ENCODE peak calls at places on chromosome 15, in six cellular contexts. One of them, this sample, is unnamed.

GRCh38 chr15:83327041-83327440 is 42.6 kb upstream of the BNC1 start:
- DNase-seq in cardiac muscle cell: peak; percentile 42
- DNase-seq in dorsolateral prefrontal cortex: no peak
- DNase-seq in neural crest cell: no peak
- DNase-seq in H9: no peak
- DNase-seq in nephron progenitor cell: no peak
- DNase-seq in this sample: no peak

GRCh38 chr15:72902245-72902928 is 118.8 kb upstream of the ADPGK start:
- DNase-seq in dorsolateral prefrontal cortex: peak; percentile 35
- DNase-seq in neural crest cell: no peak
- DNase-seq in cardiac muscle cell: peak; percentile 92
- DNase-seq in nephron progenitor cell: peak; percentile 46
- DNase-seq in H9: no peak
- DNase-seq in this sample: no peak

GRCh38 chr15:33211409-33211808 is 16.9 kb upstream of the FMN1 start:
- DNase-seq in nephron progenitor cell: no peak
- DNase-seq in neural crest cell: no peak
- DNase-seq in cardiac muscle cell: no peak
- DNase-seq in H9: no peak
- DNase-seq in dorsolateral prefrontal cortex: no peak
- DNase-seq in this sample: no peak

GRCh38 chr15:101526021-101526420 is 36.5 kb upstream of the PCSK6 start:
- DNase-seq in cardiac muscle cell: no peak
- DNase-seq in H9: no peak
- DNase-seq in nephron progenitor cell: no peak
- DNase-seq in dorsolateral prefrontal cortex: no peak
- DNase-seq in neural crest cell: no peak
- DNase-seq in this sample: no peak

GRCh38 chr15:63334821-63335220 is 46.8 kb downstream of the CA12 start:
- DNase-seq in neural crest cell: no peak
- DNase-seq in H9: no peak
- DNase-seq in cardiac muscle cell: no peak
- DNase-seq in dorsolateral prefrontal cortex: no peak
- DNase-seq in nephron progenitor cell: no peak
- DNase-seq in this sample: no peak

GRCh38 chr15:100661161-100661560 is 58.8 kb downstream of the ASB7 start:
- DNase-seq in nephron progenitor cell: no peak
- DNase-seq in H9: no peak
- DNase-seq in neural crest cell: no peak
- DNase-seq in cardiac muscle cell: no peak
- DNase-seq in dorsolateral prefrontal cortex: no peak
- DNase-seq in this sample: no peak

GRCh38 chr15:74789171-74789627 is 7.3 kb downstream of the CSK start:
- DNase-seq in H9: no peak
- DNase-seq in neural crest cell: no peak
- DNase-seq in dorsolateral prefrontal cortex: no peak
- DNase-seq in cardiac muscle cell: no peak
- DNase-seq in nephron progenitor cell: no peak
- DNase-seq in this sample: no peak

GRCh38 chr15:36478561-36478960 is 100.9 kb upstream of the CDIN1 start:
- DNase-seq in dorsolateral prefrontal cortex: no peak
- DNase-seq in H9: no peak
- DNase-seq in neural crest cell: no peak
- DNase-seq in cardiac muscle cell: no peak
- DNase-seq in nephron progenitor cell: no peak
- DNase-seq in this sample: no peak

GRCh38 chr15:82862886-82863285 is 53.5 kb downstream of the WHAMM start:
- DNase-seq in nephron progenitor cell: no peak
- DNase-seq in dorsolateral prefrontal cortex: no peak
- DNase-seq in H9: no peak
- DNase-seq in cardiac muscle cell: no peak
- DNase-seq in neural crest cell: no peak
- DNase-seq in this sample: no peak

GRCh38 chr15:89057506-89058133 is 30.6 kb upstream of the ABHD2 start:
- DNase-seq in dorsolateral prefrontal cortex: peak; percentile 77
- DNase-seq in neural crest cell: peak; percentile 89
- DNase-seq in cardiac muscle cell: peak; percentile 84
- DNase-seq in H9: peak; percentile 83
- DNase-seq in nephron progenitor cell: peak; percentile 88
- DNase-seq in this sample: peak; percentile 52

GRCh38 chr15:77026501-77027110 is 31.7 kb downstream of the PSTPIP1 start:
- DNase-seq in nephron progenitor cell: no peak
- DNase-seq in dorsolateral prefrontal cortex: peak; percentile 29
- DNase-seq in H9: peak; percentile 25
- DNase-seq in cardiac muscle cell: no peak
- DNase-seq in neural crest cell: no peak
- DNase-seq in this sample: no peak

GRCh38 chr15:82543155-82543554 is 2.9 kb upstream of the RPS17 start:
- DNase-seq in neural crest cell: no peak
- DNase-seq in nephron progenitor cell: no peak
- DNase-seq in H9: peak; percentile 47
- DNase-seq in cardiac muscle cell: peak; percentile 94
- DNase-seq in dorsolateral prefrontal cortex: no peak
- DNase-seq in this sample: no peak

GRCh38 chr15:51067510-51067909 is 27.2 kb downstream of the TNFAIP8L3 start:
- DNase-seq in dorsolateral prefrontal cortex: no peak
- DNase-seq in nephron progenitor cell: no peak
- DNase-seq in neural crest cell: no peak
- DNase-seq in H9: no peak
- DNase-seq in cardiac muscle cell: no peak
- DNase-seq in this sample: no peak

GRCh38 chr15:78448441-78449219 is 10.6 kb downstream of the IREB2 start:
- DNase-seq in cardiac muscle cell: no peak
- DNase-seq in dorsolateral prefrontal cortex: no peak
- DNase-seq in nephron progenitor cell: no peak
- DNase-seq in neural crest cell: no peak
- DNase-seq in H9: no peak
- DNase-seq in this sample: no peak

GRCh38 chr15:99019558-99020540 is 12.3 kb upstream of the PGPEP1L start:
- DNase-seq in cardiac muscle cell: peak; percentile 60
- DNase-seq in neural crest cell: no peak
- DNase-seq in H9: no peak
- DNase-seq in dorsolateral prefrontal cortex: no peak
- DNase-seq in nephron progenitor cell: no peak
- DNase-seq in this sample: no peak

GRCh38 chr15:79179108-79179561 is 88.6 kb upstream of the RASGRF1 start:
- DNase-seq in dorsolateral prefrontal cortex: no peak
- DNase-seq in neural crest cell: no peak
- DNase-seq in nephron progenitor cell: no peak
- DNase-seq in cardiac muscle cell: peak; percentile 18
- DNase-seq in H9: peak; percentile 65
- DNase-seq in this sample: no peak

GRCh38 chr15:62135532-62136134 is 29.5 kb downstream of the C2CD4B start:
- DNase-seq in neural crest cell: no peak
- DNase-seq in cardiac muscle cell: peak; percentile 84
- DNase-seq in nephron progenitor cell: no peak
- DNase-seq in dorsolateral prefrontal cortex: no peak
- DNase-seq in H9: no peak
- DNase-seq in this sample: no peak

GRCh38 chr15:56049577-56049976 is 56.2 kb upstream of the NEDD4 start:
- DNase-seq in nephron progenitor cell: no peak
- DNase-seq in neural crest cell: no peak
- DNase-seq in H9: no peak
- DNase-seq in cardiac muscle cell: no peak
- DNase-seq in dorsolateral prefrontal cortex: no peak
- DNase-seq in this sample: no peak

GRCh38 chr15:58489289-58489688 is 57.5 kb downstream of the LIPC start:
- DNase-seq in nephron progenitor cell: no peak
- DNase-seq in neural crest cell: no peak
- DNase-seq in cardiac muscle cell: no peak
- DNase-seq in H9: no peak
- DNase-seq in dorsolateral prefrontal cortex: no peak
- DNase-seq in this sample: no peak

GRCh38 chr15:78873796-78874761 is 1.4 kb downstream of the MORF4L1 start:
- DNase-seq in H9: no peak
- DNase-seq in dorsolateral prefrontal cortex: no peak
- DNase-seq in nephron progenitor cell: no peak
- DNase-seq in cardiac muscle cell: no peak
- DNase-seq in neural crest cell: no peak
- DNase-seq in this sample: no peak

GRCh38 chr15:60975951-60976350 is 253.2 kb downstream of the RORA start:
- DNase-seq in H9: no peak
- DNase-seq in neural crest cell: no peak
- DNase-seq in cardiac muscle cell: no peak
- DNase-seq in dorsolateral prefrontal cortex: no peak
- DNase-seq in nephron progenitor cell: no peak
- DNase-seq in this sample: no peak

DNA sequence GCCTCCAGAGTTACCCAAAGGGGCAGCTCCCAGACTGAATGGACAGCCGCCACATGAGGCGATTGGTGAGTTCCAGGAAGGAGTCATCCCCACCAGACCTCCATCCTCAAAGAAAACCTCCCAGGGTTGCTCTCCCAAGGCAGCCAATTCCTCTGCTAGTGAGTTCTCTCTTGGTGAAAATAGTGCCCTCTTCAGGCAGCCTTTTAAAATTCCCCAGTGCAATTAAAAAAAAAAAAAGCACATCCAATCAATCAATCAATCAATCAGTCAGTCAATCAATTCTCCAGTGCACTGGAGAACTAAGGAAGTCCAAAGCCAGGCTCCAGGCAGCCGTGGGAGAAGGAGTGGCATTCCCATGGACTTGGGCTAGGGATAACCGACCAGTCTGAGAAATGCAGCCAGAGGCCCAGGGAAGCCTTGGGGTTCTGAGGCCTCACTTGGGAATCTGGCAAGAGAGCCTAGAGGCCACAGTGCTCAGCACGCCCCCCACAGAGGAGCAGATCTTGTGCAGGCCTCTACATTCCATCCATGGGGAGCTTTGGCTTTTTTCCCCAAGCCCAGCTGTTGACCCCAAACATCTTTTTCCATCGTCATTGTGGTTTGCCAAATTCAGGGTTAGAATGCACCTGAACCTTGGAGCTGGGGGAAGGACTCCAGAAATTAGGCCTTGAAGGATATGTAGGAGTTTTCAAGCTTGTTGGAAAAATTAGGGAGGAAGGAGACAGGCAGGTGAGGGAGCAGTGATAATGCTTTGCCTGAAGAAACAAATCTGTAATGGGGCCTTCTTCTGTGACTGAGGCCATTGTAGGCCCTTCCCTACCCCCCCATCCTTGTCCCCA is 4.8 kb downstream of the PAQR5 start:
- DNase-seq in neural crest cell: no peak
- DNase-seq in dorsolateral prefrontal cortex: no peak
- DNase-seq in nephron progenitor cell: no peak
- DNase-seq in cardiac muscle cell: peak; percentile 56
- DNase-seq in H9: no peak
- DNase-seq in this sample: no peak
- TF ChIP-seq CTCF in neural crest cell: peak; percentile 40
- TF ChIP-seq CTCF in dorsolateral prefrontal cortex: no peak
- TF ChIP-seq CTCF in nephron progenitor cell: no peak
- TF ChIP-seq CTCF in cardiac muscle cell: peak; percentile 27
- TF ChIP-seq CTCF in H9: peak; percentile 65
- TF ChIP-seq CTCF in this sample: peak; percentile 23

DNA sequence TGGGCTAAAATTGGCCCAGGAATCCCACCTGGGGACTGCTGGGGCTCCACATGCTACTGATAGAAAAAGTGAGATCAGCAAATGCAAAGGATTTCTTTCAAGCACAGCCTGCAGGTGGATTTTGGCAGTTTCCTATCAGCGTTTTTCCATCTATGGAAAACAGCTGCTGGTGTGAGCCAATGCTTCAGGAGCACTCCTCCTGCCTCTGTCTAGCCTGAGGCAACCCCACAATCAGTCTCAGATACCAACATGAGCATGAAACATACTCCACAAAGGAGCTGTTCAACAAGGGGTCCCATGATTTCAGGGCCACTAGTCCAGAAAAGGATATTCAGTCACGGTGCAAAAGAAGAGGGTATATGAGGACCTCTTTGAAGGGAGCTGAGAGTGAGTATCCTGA is 311.5 kb upstream of the THBS1 start:
- DNase-seq in neural crest cell: no peak
- DNase-seq in cardiac muscle cell: no peak
- DNase-seq in H9: no peak
- DNase-seq in dorsolateral prefrontal cortex: no peak
- DNase-seq in nephron progenitor cell: no peak
- DNase-seq in this sample: no peak
- TF ChIP-seq CTCF in neural crest cell: no peak
- TF ChIP-seq CTCF in cardiac muscle cell: no peak
- TF ChIP-seq CTCF in H9: no peak
- TF ChIP-seq CTCF in dorsolateral prefrontal cortex: no peak
- TF ChIP-seq CTCF in nephron progenitor cell: no peak
- TF ChIP-seq CTCF in this sample: no peak

GRCh38 chr15:96123630-96124187 is 206.8 kb upstream of the NR2F2 start:
- DNase-seq in dorsolateral prefrontal cortex: no peak
- DNase-seq in H9: no peak
- DNase-seq in cardiac muscle cell: no peak
- DNase-seq in nephron progenitor cell: no peak
- DNase-seq in neural crest cell: no peak
- DNase-seq in this sample: no peak

GRCh38 chr15:96121521-96121920 is 209.0 kb upstream of the NR2F2 start:
- DNase-seq in cardiac muscle cell: peak; percentile 39
- DNase-seq in dorsolateral prefrontal cortex: no peak
- DNase-seq in H9: no peak
- DNase-seq in neural crest cell: no peak
- DNase-seq in nephron progenitor cell: no peak
- DNase-seq in this sample: no peak

GRCh38 chr15:96123028-96123400 is 207.5 kb upstream of the NR2F2 start:
- DNase-seq in cardiac muscle cell: no peak
- DNase-seq in neural crest cell: no peak
- DNase-seq in dorsolateral prefrontal cortex: no peak
- DNase-seq in nephron progenitor cell: no peak
- DNase-seq in H9: no peak
- DNase-seq in this sample: no peak

GRCh38 chr15:96121066-96121465 is 209.4 kb upstream of the NR2F2 start:
- DNase-seq in dorsolateral prefrontal cortex: no peak
- DNase-seq in H9: no peak
- DNase-seq in nephron progenitor cell: no peak
- DNase-seq in neural crest cell: no peak
- DNase-seq in cardiac muscle cell: peak; percentile 27
- DNase-seq in this sample: no peak

GRCh38 chr15:96122077-96123027 is 208.1 kb upstream of the NR2F2 start:
- DNase-seq in neural crest cell: no peak
- DNase-seq in dorsolateral prefrontal cortex: no peak
- DNase-seq in cardiac muscle cell: no peak
- DNase-seq in nephron progenitor cell: no peak
- DNase-seq in H9: no peak
- DNase-seq in this sample: no peak
- TF ChIP-seq CTCF in neural crest cell: no peak
- TF ChIP-seq CTCF in dorsolateral prefrontal cortex: no peak
- TF ChIP-seq CTCF in cardiac muscle cell: no peak
- TF ChIP-seq CTCF in nephron progenitor cell: no peak
- TF ChIP-seq CTCF in H9: no peak
- TF ChIP-seq CTCF in this sample: no peak

GRCh38 chr15:41825572-41826535 is 2.0 kb upstream of the JMJD7 start:
- DNase-seq in nephron progenitor cell: no peak
- DNase-seq in H9: no peak
- DNase-seq in cardiac muscle cell: no peak
- DNase-seq in dorsolateral prefrontal cortex: no peak
- DNase-seq in neural crest cell: no peak
- DNase-seq in this sample: no peak

GRCh38 chr15:41827880-41828746 is at the start of gene JMJD7:
- DNase-seq in dorsolateral prefrontal cortex: peak; percentile 92
- DNase-seq in cardiac muscle cell: peak; percentile 92
- DNase-seq in nephron progenitor cell: peak; percentile 99
- DNase-seq in H9: peak; percentile 90
- DNase-seq in neural crest cell: peak; percentile 96
- DNase-seq in this sample: peak; percentile 99

GRCh38 chr15:41825145-41825544 is 2.7 kb upstream of the JMJD7 start:
- DNase-seq in nephron progenitor cell: no peak
- DNase-seq in H9: no peak
- DNase-seq in neural crest cell: no peak
- DNase-seq in cardiac muscle cell: no peak
- DNase-seq in dorsolateral prefrontal cortex: no peak
- DNase-seq in this sample: no peak

GRCh38 chr15:41828747-41829270 is 917 bp downstream of the JMJD7 start:
- DNase-seq in H9: no peak
- DNase-seq in cardiac muscle cell: no peak
- DNase-seq in neural crest cell: no peak
- DNase-seq in nephron progenitor cell: no peak
- DNase-seq in dorsolateral prefrontal cortex: no peak
- DNase-seq in this sample: no peak

GRCh38 chr15:41827290-41827879 is 507 bp upstream of the JMJD7 start:
- DNase-seq in nephron progenitor cell: peak; percentile 29
- DNase-seq in neural crest cell: no peak
- DNase-seq in dorsolateral prefrontal cortex: no peak
- DNase-seq in H9: peak; percentile 68
- DNase-seq in cardiac muscle cell: no peak
- DNase-seq in this sample: no peak
- TF ChIP-seq CTCF in nephron progenitor cell: no peak
- TF ChIP-seq CTCF in neural crest cell: no peak
- TF ChIP-seq CTCF in dorsolateral prefrontal cortex: no peak
- TF ChIP-seq CTCF in H9: no peak
- TF ChIP-seq CTCF in cardiac muscle cell: no peak
- TF ChIP-seq CTCF in this sample: no peak

This sample was measured in D721Med.